ENCODE peak calls at places on chromosomes 11 and 22, in ten cellular contexts. G is transverse colon; T is A549; I is cardiac muscle cell; M is CD8-positive, alpha-beta memory T cell; P is psoas muscle; U is pancreas; W is CD4-positive, alpha-beta T cell; L is hepatocyte; F is AG04450. Z is an unnamed sample.

GRCh38 chr22:35452351-35452781 is 52.4 kb downstream of the MCM5 start:
- DNase-seq in M (no peak), U (no peak), F (no peak), G (peak; percentile 87), P (no peak), W (no peak), I (no peak), L (no peak), T (no peak), Z (no peak)

GRCh38 chr11:69818243-69819108 is 740 bp downstream of the FGF3 start:
- DNase-seq in L (no peak), P (no peak), T (no peak), M (no peak), I (no peak), U (no peak), W (no peak), F (no peak), G (no peak), Z (peak; percentile 68)

GRCh38 chr22:43114958-43115357 is 4.4 kb downstream of the BIK start:
- DNase-seq in L (peak; percentile 42), U (peak; percentile 78), I (no peak), F (no peak), T (no peak), M (no peak), G (peak; percentile 79), W (no peak), P (no peak), Z (no peak)

GRCh38 chr11:43578346-43579170 is 102.0 kb upstream of the HSD17B12 start:
- DNase-seq in M (no peak), F (no peak), G (no peak), U (no peak), P (no peak), T (peak; percentile 37), I (peak; percentile 34), L (no peak), W (no peak), Z (no peak)

GRCh38 chr22:36729321-36729720 is 25.8 kb upstream of the CACNG2 start:
- DNase-seq in T (no peak), U (no peak), W (no peak), G (no peak), F (no peak), M (no peak), P (no peak), L (no peak), I (no peak), Z (no peak)

GRCh38 chr11:46305295-46305694 is 27.8 kb downstream of the CREB3L1 start:
- DNase-seq in G (no peak), M (no peak), U (no peak), W (no peak), F (no peak), T (no peak), P (no peak), I (peak; percentile 81), L (no peak), Z (no peak)

GRCh38 chr11:105392546-105392945 is 217.3 kb upstream of the GRIA4 start:
- DNase-seq in T (no peak), W (no peak), P (no peak), F (no peak), M (no peak), L (no peak), I (peak; percentile 14), G (no peak), U (no peak), Z (no peak)

GRCh38 chr11:95301497-95301896 is 70.5 kb upstream of the SESN3 start:
- DNase-seq in G (no peak), L (peak; percentile 40), P (no peak), T (no peak), W (no peak), F (no peak), I (no peak), M (no peak), U (peak; percentile 60), Z (no peak)

GRCh38 chr11:2833051-2833937 is 52.3 kb downstream of the CDKN1C start:
- DNase-seq in U (peak; percentile 16), F (no peak), T (no peak), M (no peak), W (no peak), I (no peak), G (no peak), L (no peak), P (peak; percentile 4), Z (no peak)

GRCh38 chr11:61026121-61027031 is 54.9 kb downstream of the CD6 start:
- DNase-seq in F (no peak), T (no peak), M (no peak), L (no peak), W (peak; percentile 76), U (no peak), P (no peak), G (peak; percentile 16), I (no peak), Z (no peak)

GRCh38 chr11:107202189-107202588 is 183.9 kb upstream of the GUCY1A2 start:
- DNase-seq in U (no peak), L (no peak), T (no peak), G (no peak), F (no peak), M (no peak), W (no peak), I (no peak), P (no peak), Z (no peak)

GRCh38 chr22:25845985-25846745 is 104.2 kb downstream of the MYO18B start:
- DNase-seq in G (no peak), P (no peak), W (no peak), I (no peak), M (no peak), T (no peak), U (no peak), L (no peak), F (no peak), Z (no peak)

GRCh38 chr11:29312817-29313216 is 704.0 kb downstream of the KCNA4 start:
- DNase-seq in T (no peak), U (no peak), L (no peak), G (no peak), F (no peak), M (no peak), I (no peak), P (no peak), W (no peak), Z (no peak)

GRCh38 chr11:5159806-5160205 is 5.2 kb upstream of the OR52A1 start:
- DNase-seq in T (no peak), M (no peak), L (no peak), F (no peak), G (no peak), P (no peak), U (no peak), I (no peak), W (no peak), Z (no peak)

GRCh38 chr22:37817705-37818311 is 5.4 kb upstream of the GALR3 start:
- DNase-seq in T (peak; percentile 68), P (peak; percentile 86), G (peak; percentile 90), L (peak; percentile 92), F (no peak), U (peak; percentile 92), W (peak; percentile 53), I (peak; percentile 88), M (peak; percentile 74), Z (peak; percentile 88)

GRCh38 chr11:76408171-76408965 is 27.2 kb downstream of the GVQW3 start:
- DNase-seq in U (no peak), I (no peak), L (no peak), T (no peak), W (no peak), M (no peak), F (no peak), P (no peak), G (no peak), Z (no peak)
- H3K27ac ChIP-seq in U (no peak overlapping the region), I (no peak overlapping the region), L (no peak overlapping the region), T (no peak overlapping the region), W (no peak overlapping the region), M (no peak overlapping the region), F (no peak overlapping the region), P (no peak overlapping the region), G (no peak overlapping the region), Z (no peak overlapping the region)

GRCh38 chr22:22995166-22995565 is 75.2 kb upstream of the GNAZ start:
- DNase-seq in T (no peak), I (no peak), M (no peak), F (no peak), L (no peak), W (no peak), P (no peak), G (no peak), U (no peak), Z (no peak)

GRCh38 chr22:22996511-22997261 is 73.6 kb upstream of the GNAZ start:
- DNase-seq in G (no peak), U (no peak), W (no peak), M (no peak), T (no peak), I (no peak), L (no peak), P (no peak), F (no peak), Z (no peak)

GRCh38 chr22:22997262-22997898 is 72.9 kb upstream of the GNAZ start:
- DNase-seq in G (no peak), F (no peak), U (no peak), L (no peak), T (no peak), P (no peak), I (no peak), M (no peak), W (no peak), Z (no peak)

GRCh38 chr22:22999473-22999872 is 70.8 kb upstream of the GNAZ start:
- DNase-seq in W (no peak), L (no peak), F (no peak), M (no peak), T (no peak), I (no peak), U (no peak), G (no peak), P (no peak), Z (no peak)

GRCh38 chr22:22997988-22998387 is 72.3 kb upstream of the GNAZ start:
- DNase-seq in W (no peak), F (no peak), G (no peak), P (no peak), T (no peak), M (no peak), I (no peak), L (no peak), U (no peak), Z (no peak)
- H3K9me3 ChIP-seq in W (peaks cover 22% of the 10 kb centered on the region), F (no peaks in the 10 kb centered on the region), G (peaks cover 21% of the 10 kb centered on the region), P (peaks cover 22% of the 10 kb centered on the region), T (peaks cover 7% of the 10 kb centered on the region), M (peaks cover 5% of the 10 kb centered on the region), I (no peaks in the 10 kb centered on the region), L (peaks cover 12% of the 10 kb centered on the region), U (no peaks in the 10 kb centered on the region), Z (peaks cover 4% of the 10 kb centered on the region)

DNA sequence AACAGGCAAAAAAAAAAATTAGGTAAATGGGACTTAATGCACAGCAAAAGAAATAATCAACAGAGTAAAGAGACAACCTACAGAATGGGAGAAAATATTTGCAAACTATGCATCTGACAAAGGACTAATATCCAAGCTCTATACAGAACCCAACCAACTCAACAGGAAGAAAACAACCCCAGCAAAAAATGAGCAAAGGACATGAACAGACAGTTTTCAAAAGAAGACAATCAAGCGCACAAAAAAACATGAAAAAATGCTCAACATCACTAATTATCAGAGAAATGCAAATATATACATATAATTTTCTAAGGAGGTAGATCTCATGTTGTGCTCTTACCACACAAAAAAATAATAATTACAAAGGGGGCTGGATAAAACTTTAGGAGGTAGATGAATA is 36.5 kb upstream of the USP47 start:
- DNase-seq in P (no peak), U (no peak), T (no peak), F (no peak), M (no peak), I (no peak), L (no peak), G (no peak), W (no peak), Z (no peak)
- H3K27ac ChIP-seq in P (no peak overlapping the region), U (no peak overlapping the region), T (no peak overlapping the region), F (no peak overlapping the region), M (no peak overlapping the region), I (no peak overlapping the region), L (no peak overlapping the region), G (no peak overlapping the region), W (no peak overlapping the region), Z (no peak overlapping the region)

GRCh38 chr11:132334769-132335280 is 964.4 kb downstream of the NTM start:
- DNase-seq in G (no peak), F (no peak), L (no peak), W (no peak), T (no peak), P (no peak), U (no peak), M (no peak), I (no peak), Z (no peak)
- H3K9me3 ChIP-seq in G (no peaks in the 10 kb centered on the region), F (no peaks in the 10 kb centered on the region), L (no peaks in the 10 kb centered on the region), W (no peaks in the 10 kb centered on the region), T (no peaks in the 10 kb centered on the region), P (no peaks in the 10 kb centered on the region), U (no peaks in the 10 kb centered on the region), M (no peaks in the 10 kb centered on the region), I (no peaks in the 10 kb centered on the region), Z (no peaks in the 10 kb centered on the region)

Z was measured in neural progenitor cell.